ENCODE peak calls at places on chromosomes 13 and 19, in seven cellular contexts. L, F, A, J, E, W and B are unnamed samples.

GRCh38 chr19:16969127-16969526 is 57.5 kb downstream of the CPAMD8 start:
- DNase-seq in A (no peak), J (peak; percentile 52), E (no peak), F (no peak), L (no peak), W (no peak), B (no peak)

GRCh38 chr19:55503447-55504251 is 15.4 kb downstream of the SSC5D start:
- DNase-seq in F (peak; percentile 99), A (peak; percentile 93), J (peak; percentile 97), L (peak; percentile 72), W (peak; percentile 76), E (peak; percentile 84), B (peak; percentile 93)

GRCh38 chr19:37218592-37218935 is 550 bp downstream of the ZNF383 start:
- DNase-seq in F (no peak), W (no peak), J (peak; percentile 65), L (peak; percentile 68), A (no peak), E (no peak), B (no peak)

GRCh38 chr13:70098669-70099068 is 9.0 kb upstream of the ATXN8OS start:
- DNase-seq in E (no peak), L (no peak), J (peak; percentile 48), W (no peak), A (no peak), F (no peak), B (no peak)

GRCh38 chr13:80399340-80400163 is 58.6 kb upstream of the SPRY2 start:
- DNase-seq in E (no peak), J (peak; percentile 81), L (no peak), F (no peak), W (peak; percentile 5), A (no peak), B (no peak)

GRCh38 chr13:77732287-77732686 is 34.8 kb downstream of the SLAIN1 start:
- DNase-seq in W (no peak), F (no peak), L (no peak), E (no peak), A (no peak), J (no peak), B (no peak)

GRCh38 chr19:56404705-56405056 is 549 bp downstream of the ZNF583 start:
- DNase-seq in F (no peak), A (no peak), W (no peak), L (no peak), J (peak; percentile 61), E (no peak), B (peak; percentile 18)

GRCh38 chr13:81017525-81018152 is 676.7 kb upstream of the SPRY2 start:
- DNase-seq in F (no peak), W (peak; percentile 53), E (peak; percentile 18), J (peak; percentile 74), L (peak; percentile 13), A (no peak), B (no peak)

GRCh38 chr13:43424386-43424785 is 362.4 kb downstream of the ENOX1 start:
- DNase-seq in J (no peak), L (no peak), A (no peak), F (no peak), W (no peak), E (no peak), B (no peak)

GRCh38 chr19:42401365-42402303 is 11.5 kb upstream of the CNFN start:
- DNase-seq in W (peak; percentile 58), F (peak; percentile 81), L (peak; percentile 38), J (peak; percentile 92), A (peak; percentile 77), E (peak; percentile 76), B (peak; percentile 71)

GRCh38 chr13:19606152-19606551 is 27.3 kb upstream of the MPHOSPH8 start:
- DNase-seq in W (no peak), E (no peak), F (no peak), L (no peak), J (no peak), A (no peak), B (no peak)

GRCh38 chr13:20474515-20474914 is 51.1 kb downstream of the CRYL1 start:
- DNase-seq in A (no peak), J (no peak), F (no peak), L (no peak), W (no peak), E (no peak), B (no peak)

GRCh38 chr13:44303681-44304432 is 69.8 kb upstream of the SERP2 start:
- DNase-seq in F (no peak), E (no peak), L (no peak), J (no peak), W (no peak), A (no peak), B (no peak)

GRCh38 chr13:107450931-107451330 is 764.4 kb downstream of the LIG4 start:
- DNase-seq in L (peak; percentile 99), E (peak; percentile 55), W (peak; percentile 26), A (no peak), F (no peak), J (no peak), B (no peak)

GRCh38 chr13:79096099-79096498 is 310.0 kb downstream of the RBM26 start:
- DNase-seq in E (no peak), W (no peak), L (no peak), F (no peak), J (no peak), A (no peak), B (no peak)

GRCh38 chr19:3343619-3344502 is 22.5 kb upstream of the NFIC start:
- DNase-seq in E (no peak), A (peak; percentile 6), L (peak; percentile 78), W (peak; percentile 72), J (peak; percentile 49), F (no peak), B (peak; percentile 43)

GRCh38 chr13:33728271-33729037 is 89.5 kb upstream of the RFC3 start:
- DNase-seq in L (no peak), F (no peak), E (no peak), J (no peak), A (no peak), W (no peak), B (no peak)

GRCh38 chr13:95553614-95554385 is 1.3 kb downstream of the CLDN10 start:
- DNase-seq in W (no peak), J (no peak), F (no peak), L (no peak), E (no peak), A (no peak), B (no peak)

GRCh38 chr19:32396046-32396652 is 9.4 kb upstream of the DPY19L3 start:
- DNase-seq in J (no peak), W (no peak), E (no peak), F (no peak), A (no peak), L (no peak), B (no peak)

GRCh38 chr19:1259873-1260748 is 9.0 kb upstream of the CIRBP start:
- DNase-seq in F (peak; percentile 72), E (no peak), J (peak; percentile 53), W (no peak), L (no peak), A (peak; percentile 49), B (peak; percentile 70)